ENCODE peak calls at places on chromosomes 2 and 18, in four cellular contexts. Q is fibroblast of the aortic adventitia, B is astrocyte, H is MCF 10A. I is an unnamed sample.

GRCh38 chr18:70523035-70523797 is 234.4 kb downstream of the SOCS6 start:
- DNase-seq in Q (no peak), B (no peak), H (no peak), I (no peak)

GRCh38 chr2:181111059-181111458 is 130.7 kb downstream of the UBE2E3 start:
- DNase-seq in Q (no peak), B (no peak), H (no peak), I (no peak)

GRCh38 chr2:210626849-210627248 is 70.5 kb downstream of the CPS1 start:
- DNase-seq in Q (peak; percentile 29), B (peak; percentile 48), H (peak; percentile 22), I (no peak)

GRCh38 chr18:48743046-48743445 is 204.2 kb downstream of the CTIF start:
- DNase-seq in Q (peak; percentile 90), B (peak; percentile 52), H (peak; percentile 48), I (no peak)

GRCh38 chr2:68371138-68371537 is 6.1 kb downstream of the PLEK start:
- DNase-seq in Q (no peak), B (no peak), H (no peak), I (no peak)

GRCh38 chr2:241539616-241540374 is 18.8 kb upstream of the BOK start:
- DNase-seq in Q (no peak), B (no peak), H (no peak), I (no peak)

GRCh38 chr18:23776306-23776705 is 87.1 kb downstream of the LAMA3 start:
- DNase-seq in Q (no peak), B (no peak), H (no peak), I (no peak)

GRCh38 chr2:17538844-17539554 is 1.5 kb upstream of the VSNL1 start:
- DNase-seq in Q (peak; percentile 48), B (peak; percentile 60), H (peak; percentile 96), I (peak; percentile 45)

GRCh38 chr2:234674781-234675201 is 177.9 kb upstream of the ARL4C start:
- DNase-seq in Q (peak; percentile 63), B (peak; percentile 79), H (no peak), I (no peak)

GRCh38 chr18:47334966-47335365 is 83.5 kb upstream of the SKOR2 start:
- DNase-seq in Q (no peak), B (no peak), H (no peak), I (no peak)

GRCh38 chr2:128374711-128375413 is 56.2 kb upstream of the HS6ST1 start:
- DNase-seq in Q (no peak), B (no peak), H (no peak), I (no peak)

GRCh38 chr2:111037136-111037535 is 83.6 kb upstream of the BCL2L11 start:
- DNase-seq in Q (no peak), B (no peak), H (no peak), I (peak; percentile 39)

GRCh38 chr2:25567406-25567805 is 106.0 kb downstream of the DTNB start:
- DNase-seq in Q (peak; percentile 83), B (peak; percentile 38), H (peak; percentile 44), I (peak; percentile 58)
- TF ChIP-seq CTCF in Q (peak; percentile 60), B (peak; percentile 50), H (peak; percentile 40), I (no peak)

DNA sequence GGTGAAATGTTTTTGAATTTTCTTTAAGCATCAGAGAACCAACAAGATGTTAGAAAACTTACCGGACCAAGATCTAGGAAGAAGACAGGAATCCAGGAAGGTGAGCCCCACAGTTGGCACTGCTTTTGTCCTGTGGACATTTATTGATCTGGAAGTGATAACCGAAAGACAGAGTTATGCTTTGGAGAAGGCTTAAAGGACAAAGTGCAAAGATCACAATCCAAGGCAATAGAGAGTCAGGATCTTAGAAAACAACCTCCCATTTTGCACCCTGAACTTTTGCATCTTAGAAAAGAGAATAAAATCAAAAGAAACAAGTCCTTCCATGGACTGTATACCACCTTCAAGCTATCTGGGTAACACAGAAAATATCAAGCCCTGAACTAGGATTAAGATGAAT is 129.4 kb upstream of the SRD5A2 start:
- DNase-seq in Q (no peak), B (no peak), H (no peak), I (no peak)
- TF ChIP-seq CTCF in Q (no peak), B (no peak), H (no peak), I (no peak)

GRCh38 chr2:98175811-98176210 is 88.8 kb downstream of the VWA3B start:
- DNase-seq in Q (no peak), B (no peak), H (peak; percentile 25), I (peak; percentile 28)
- TF ChIP-seq CTCF in Q (no peak), B (no peak), H (no peak), I (no peak)

GRCh38 chr2:197285361-197285760 is 25.2 kb downstream of the ANKRD44 start:
- DNase-seq in Q (no peak), B (no peak), H (no peak), I (no peak)
- TF ChIP-seq CTCF in Q (no peak), B (no peak), H (no peak), I (no peak)

GRCh38 chr2:114546511-114546910 is 104.1 kb downstream of the DPP10 start:
- DNase-seq in Q (no peak), B (no peak), H (no peak), I (no peak)

GRCh38 chr2:114537777-114538176 is 95.3 kb downstream of the DPP10 start:
- DNase-seq in Q (no peak), B (no peak), H (no peak), I (no peak)

GRCh38 chr2:114545052-114545451 is 102.6 kb downstream of the DPP10 start:
- DNase-seq in Q (no peak), B (no peak), H (no peak), I (no peak)

GRCh38 chr2:114548151-114548550 is 105.7 kb downstream of the DPP10 start:
- DNase-seq in Q (no peak), B (no peak), H (peak; percentile 1), I (no peak)

DNA sequence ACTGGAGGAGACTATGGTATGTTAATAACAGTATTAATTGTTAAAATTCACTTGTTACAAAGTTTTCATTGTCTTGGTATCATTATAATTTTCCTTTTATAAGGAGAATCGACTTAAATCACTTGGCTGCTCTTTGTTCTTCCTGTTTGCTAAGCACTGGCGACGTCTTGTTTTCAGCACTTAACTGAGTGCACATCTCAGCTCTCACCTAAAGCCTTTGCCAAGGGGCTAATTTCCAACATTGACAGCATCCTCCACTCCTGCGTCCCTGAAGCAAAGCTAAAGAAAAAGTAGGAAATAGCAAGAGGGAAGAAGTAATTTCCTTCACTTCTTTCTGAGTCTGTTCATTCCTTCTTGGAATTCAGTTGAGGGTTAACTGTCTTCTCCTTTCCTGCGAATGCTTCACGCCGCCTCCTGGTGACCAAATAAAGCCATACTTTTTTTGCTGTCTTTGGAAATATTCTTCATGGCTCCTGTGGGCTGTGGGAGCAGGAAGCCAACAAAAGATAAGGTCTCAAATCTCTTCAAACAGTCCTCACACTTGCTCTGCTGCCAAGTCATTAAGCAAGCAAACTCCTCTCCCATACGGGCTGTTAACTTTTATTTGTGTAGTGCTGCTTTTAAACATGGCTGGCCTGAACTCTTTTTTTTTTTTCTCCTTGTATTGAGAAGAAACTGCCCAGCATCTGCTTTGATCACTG is 100.8 kb downstream of the DPP10 start:
- DNase-seq in Q (peak; percentile 2), B (no peak), H (peak; percentile 18), I (no peak)
- TF ChIP-seq CTCF in Q (no peak), B (no peak), H (no peak), I (no peak)

I was measured in GM20000.